ENCODE peak calls at places on chromosome 14, in nine cellular contexts. A is ovary, P is B cell, W is A673, N is astrocyte of the cerebellum, X is endodermal cell, Q is cardiac fibroblast, E is heart left ventricle, O is A549. Z is an unnamed sample.

GRCh38 chr14:61269321-61270083 is 11.6 kb downstream of the TMEM30B start:
- DNase-seq in A (peak; percentile 52), P (peak; percentile 71), W (peak; percentile 87), N (peak; percentile 54), X (peak; percentile 89), Q (peak; percentile 80), E (peak; percentile 77), O (peak; percentile 77), Z (peak; percentile 85)

GRCh38 chr14:24368562-24369252 is 723 bp downstream of the NFATC4 start:
- DNase-seq in A (peak; percentile 90), P (peak; percentile 80), W (peak; percentile 69), N (peak; percentile 18), X (peak; percentile 84), Q (peak; percentile 49), E (peak; percentile 67), O (no peak), Z (peak; percentile 46)

GRCh38 chr14:71588028-71588427 is 344.2 kb upstream of the RGS6 start:
- DNase-seq in A (no peak), P (no peak), W (no peak), N (peak; percentile 62), X (no peak), Q (peak; percentile 88), E (no peak), O (no peak), Z (no peak)

GRCh38 chr14:75607044-75607443 is 28.6 kb downstream of the FLVCR2 start:
- DNase-seq in A (no peak), P (no peak), W (no peak), N (no peak), X (no peak), Q (no peak), E (no peak), O (no peak), Z (no peak)

GRCh38 chr14:102280376-102280962 is 24.5 kb downstream of the MOK start:
- DNase-seq in A (no peak), P (no peak), W (no peak), N (peak; percentile 94), X (no peak), Q (peak; percentile 100), E (no peak), O (peak; percentile 77), Z (no peak)

GRCh38 chr14:56002876-56003625 is 115.2 kb upstream of the PELI2 start:
- DNase-seq in A (no peak), P (peak; percentile 4), W (no peak), N (no peak), X (no peak), Q (no peak), E (no peak), O (no peak), Z (no peak)

GRCh38 chr14:49206832-49207231 is 379.3 kb downstream of the RPS29 start:
- DNase-seq in A (peak; percentile 35), P (no peak), W (no peak), N (no peak), X (no peak), Q (no peak), E (no peak), O (no peak), Z (no peak)

GRCh38 chr14:53035796-53036195 is 84.9 kb upstream of the FERMT2 start:
- DNase-seq in A (no peak), P (no peak), W (no peak), N (no peak), X (no peak), Q (peak; percentile 49), E (no peak), O (no peak), Z (no peak)

GRCh38 chr14:75985618-75986438 is at the start of gene IFT43:
- DNase-seq in A (peak; percentile 93), P (peak; percentile 94), W (peak; percentile 92), N (no peak), X (peak; percentile 93), Q (peak; percentile 78), E (peak; percentile 96), O (peak; percentile 78), Z (peak; percentile 96)

GRCh38 chr14:36365766-36366165 is 45.3 kb upstream of the MBIP start:
- DNase-seq in A (no peak), P (no peak), W (peak; percentile 22), N (no peak), X (no peak), Q (no peak), E (no peak), O (no peak), Z (no peak)

GRCh38 chr14:71142375-71143038 is 235.2 kb downstream of the PCNX1 start:
- DNase-seq in A (no peak), P (peak; percentile 25), W (no peak), N (peak; percentile 92), X (no peak), Q (peak; percentile 99), E (no peak), O (no peak), Z (no peak)

GRCh38 chr14:52703225-52703624 is 3.8 kb upstream of the PSMC6 start:
- DNase-seq in A (no peak), P (no peak), W (peak; percentile 30), N (peak; percentile 87), X (no peak), Q (peak; percentile 98), E (no peak), O (peak; percentile 65), Z (no peak)

GRCh38 chr14:67567654-67568053 is 32.4 kb downstream of the PIGH start:
- DNase-seq in A (no peak), P (no peak), W (no peak), N (no peak), X (no peak), Q (no peak), E (no peak), O (no peak), Z (no peak)

DNA sequence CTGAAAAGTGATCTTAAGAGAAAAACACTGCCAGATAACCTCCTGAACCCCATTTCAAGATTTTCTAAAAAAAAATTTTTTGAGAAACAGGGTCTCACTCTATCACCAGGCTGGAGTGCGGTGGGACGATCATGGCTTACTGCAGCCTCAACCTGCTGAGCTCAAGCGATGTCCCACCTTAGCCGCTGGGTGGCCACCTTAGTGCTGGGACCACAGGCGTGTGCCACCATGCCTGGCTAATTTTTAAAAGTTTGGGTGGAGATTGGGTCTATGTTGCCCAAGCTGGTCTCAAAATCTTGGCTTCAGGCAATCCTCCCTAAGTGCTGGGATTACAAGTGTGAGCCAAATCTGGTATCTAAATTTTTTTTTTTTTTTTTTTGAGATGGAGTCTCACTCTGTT is 3.4 kb downstream of the PNMA1 start:
- DNase-seq in A (no peak), P (no peak), W (no peak), N (no peak), X (peak; percentile 64), Q (no peak), E (no peak), O (no peak), Z (no peak)
- TF ChIP-seq CTCF in A (no peak), P (no peak), W (no peak), N (no peak), X (peak; percentile 54), Q (no peak), E (no peak), O (peak; percentile 9), Z (no peak)

DNA sequence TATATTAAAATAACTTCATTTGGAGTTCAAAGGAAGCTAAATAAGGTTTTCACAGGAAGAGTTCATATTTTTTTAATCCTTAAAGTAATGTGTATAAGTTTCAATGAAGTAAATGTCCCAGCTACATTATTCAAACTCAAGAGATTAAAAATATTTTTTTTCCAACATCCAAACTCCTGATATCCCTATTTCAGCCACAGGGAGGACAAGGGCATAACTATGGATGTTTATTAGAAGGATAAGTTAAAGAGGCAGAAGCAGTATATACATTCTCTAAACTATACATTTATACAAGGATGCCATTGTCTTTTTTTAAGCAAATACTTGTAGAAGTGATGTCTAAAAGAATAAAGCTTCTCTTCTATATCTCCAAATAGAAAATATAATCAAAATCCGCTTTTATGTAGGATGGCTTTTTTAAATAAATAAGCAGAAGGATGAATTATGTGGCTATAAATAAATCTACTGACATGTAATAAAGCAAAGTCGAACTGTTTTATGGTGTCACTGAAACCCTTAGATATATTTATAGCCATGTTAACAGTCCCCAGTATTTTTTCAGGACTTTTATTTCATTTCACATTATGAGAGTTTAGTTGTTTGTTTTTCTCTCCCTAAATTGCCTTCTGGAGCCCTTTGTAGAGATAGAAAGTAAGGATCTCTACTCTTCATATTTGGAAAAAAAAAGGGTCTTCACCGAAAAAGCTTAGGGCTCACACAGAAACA is 936.5 kb downstream of the DIO2 start:
- DNase-seq in A (no peak), P (no peak), W (no peak), N (no peak), X (no peak), Q (peak; percentile 5), E (no peak), O (no peak), Z (no peak)
- TF ChIP-seq CTCF in A (no peak), P (no peak), W (no peak), N (no peak), X (peak; percentile 54), Q (peak; percentile 25), E (no peak), O (no peak), Z (no peak)

GRCh38 chr14:20836668-20837338 is 34.2 kb upstream of the RNASE1 start:
- DNase-seq in A (no peak), P (no peak), W (peak; percentile 63), N (no peak), X (peak; percentile 79), Q (peak; percentile 45), E (no peak), O (peak; percentile 82), Z (no peak)
- TF ChIP-seq CTCF in A (no peak), P (no peak), W (peak; percentile 60), N (peak; percentile 43), X (peak; percentile 80), Q (peak; percentile 32), E (peak; percentile 31), O (peak; percentile 73), Z (no peak)

GRCh38 chr14:106843951-106844483 is 1317.6 kb downstream of the TMEM121 start:
- DNase-seq in A (peak; percentile 55), P (peak; percentile 53), W (no peak), N (no peak), X (no peak), Q (peak; percentile 40), E (peak; percentile 38), O (no peak), Z (no peak)

GRCh38 chr14:106844608-106845285 is 1318.4 kb downstream of the TMEM121 start:
- DNase-seq in A (peak; percentile 86), P (peak; percentile 88), W (peak; percentile 18), N (no peak), X (no peak), Q (peak; percentile 37), E (peak; percentile 76), O (peak; percentile 58), Z (peak; percentile 75)

GRCh38 chr14:106843376-106843775 is 1317.0 kb downstream of the TMEM121 start:
- DNase-seq in A (no peak), P (peak; percentile 32), W (no peak), N (no peak), X (no peak), Q (no peak), E (no peak), O (no peak), Z (no peak)

GRCh38 chr14:106841701-106842100 is 1315.3 kb downstream of the TMEM121 start:
- DNase-seq in A (no peak), P (no peak), W (no peak), N (no peak), X (no peak), Q (peak; percentile 65), E (no peak), O (no peak), Z (no peak)

DNA sequence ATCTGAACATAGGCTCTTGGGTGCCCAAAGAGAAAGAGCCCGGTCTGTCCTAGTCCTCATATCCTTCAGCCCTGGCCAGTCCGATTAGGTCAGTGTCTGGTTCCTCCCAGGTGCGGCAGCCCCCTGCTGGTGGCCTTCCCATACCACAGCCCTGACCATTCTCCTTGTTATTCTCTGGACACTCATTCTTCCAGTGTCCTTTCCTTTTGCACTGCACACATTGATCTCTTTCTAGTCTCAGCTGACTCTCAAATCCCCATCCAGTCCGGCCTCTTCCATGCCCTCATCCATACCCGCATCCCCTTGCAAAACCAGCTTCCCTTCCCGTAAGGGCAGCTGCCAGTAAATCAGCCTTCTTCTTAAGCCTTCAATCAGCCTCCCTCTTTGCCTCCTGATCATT is 1316.3 kb downstream of the TMEM121 start:
- DNase-seq in A (peak; percentile 37), P (no peak), W (no peak), N (no peak), X (no peak), Q (no peak), E (no peak), O (peak; percentile 56), Z (no peak)
- TF ChIP-seq CTCF in A (no peak), P (no peak), W (peak; percentile 36), N (no peak), X (peak; percentile 26), Q (peak; percentile 58), E (peak; percentile 19), O (peak; percentile 47), Z (no peak)

Z was measured in tibial artery.